ENCODE peak calls at places on chromosomes 16 and 17, in five cellular contexts. K, W, A, Y and E are unnamed samples.

GRCh38 chr16:675884-676564 is 553 bp downstream of the RHBDL1 start:
- DNase-seq in K (no peak), A (no peak), W (no peak), Y (no peak), E (no peak)

GRCh38 chr17:41284043-41284442 is 8.5 kb downstream of the KRTAP9-7 start:
- DNase-seq in K (no peak), A (no peak), Y (no peak), W (no peak), E (no peak)

GRCh38 chr16:3054965-3055733 is 8.8 kb downstream of the MMP25 start:
- DNase-seq in A (no peak), W (no peak), K (no peak), Y (no peak), E (no peak)

GRCh38 chr17:28279411-28279810 is 39.6 kb upstream of the TMEM97 start:
- DNase-seq in Y (no peak), K (no peak), A (no peak), W (no peak), E (no peak)

GRCh38 chr16:46757339-46758050 is 9.4 kb upstream of the MYLK3 start:
- DNase-seq in W (peak), Y (no peak), A (no peak), K (peak), E (peak)

GRCh38 chr16:57993897-57994296 is 6.6 kb downstream of the ZNF319 start:
- DNase-seq in Y (no peak), W (no peak), K (no peak), A (no peak), E (no peak)

GRCh38 chr16:75244844-75245758 is 6.3 kb downstream of the BCAR1 start:
- DNase-seq in K (peak), A (no peak), W (peak), Y (no peak), E (peak)

GRCh38 chr17:72297326-72298115 is 176.7 kb downstream of the SOX9 start:
- DNase-seq in Y (no peak), K (peak), W (no peak), A (no peak), E (no peak)

GRCh38 chr17:61340431-61340830 is 59.2 kb upstream of the TBX2 start:
- DNase-seq in W (no peak), Y (no peak), K (no peak), A (no peak), E (no peak)

GRCh38 chr16:11742041-11742535 is 569 bp downstream of the TXNDC11 start:
- DNase-seq in W (no peak), A (peak), Y (peak), K (peak), E (peak)

GRCh38 chr17:55304171-55304859 is 39.6 kb downstream of the HLF start:
- DNase-seq in Y (no peak), K (no peak), W (no peak), A (no peak), E (no peak)

GRCh38 chr16:66508261-66508913 is 41.5 kb downstream of the TK2 start:
- DNase-seq in K (no peak), Y (no peak), W (no peak), A (no peak), E (no peak)

GRCh38 chr16:81693047-81693446 is 86.0 kb upstream of the PLCG2 start:
- DNase-seq in Y (no peak), A (no peak), W (peak), K (no peak), E (no peak)

GRCh38 chr16:3171181-3171854 is 16.7 kb upstream of the OR1F1 start:
- DNase-seq in Y (peak), W (peak), A (peak), K (no peak), E (no peak)

GRCh38 chr17:29379084-29379811 is 10.9 kb upstream of the TAOK1 start:
- DNase-seq in K (no peak), W (peak), A (no peak), Y (no peak), E (no peak)

GRCh38 chr16:59060212-59060611 is 326.1 kb upstream of the GOT2 start:
- DNase-seq in A (no peak), Y (no peak), K (no peak), W (no peak), E (no peak)

GRCh38 chr16:59701987-59702386 is 967.9 kb upstream of the GOT2 start:
- DNase-seq in W (no peak), Y (no peak), A (no peak), K (no peak), E (no peak)

GRCh38 chr17:45132569-45133463 is 501 bp upstream of the PLCD3 start:
- DNase-seq in W (peak), A (peak), Y (peak), K (peak), E (peak)

GRCh38 chr16:49639739-49640388 is 216.0 kb downstream of the ZNF423 start:
- DNase-seq in Y (no peak), W (peak), K (peak), A (no peak), E (peak)

GRCh38 chr16:30927789-30928378 is 4.5 kb downstream of the FBXL19 start:
- DNase-seq in A (no peak), W (peak), Y (peak), K (no peak), E (no peak)

GRCh38 chr16:27853651-27854050 is 209.9 kb downstream of the GSG1L start:
- DNase-seq in Y (peak), W (no peak), K (no peak), A (no peak), E (no peak)

GRCh38 chr17:41518031-41518430 is 659 bp downstream of the KRT15 start:
- DNase-seq in A (no peak), W (no peak), K (no peak), Y (no peak), E (no peak)

GRCh38 chr17:7881655-7882054 is 6.9 kb upstream of the CHD3 start:
- DNase-seq in W (no peak), K (no peak), Y (no peak), A (no peak), E (no peak)

GRCh38 chr16:26269663-26270062 is 577.9 kb downstream of the HS3ST4 start:
- DNase-seq in Y (no peak), K (no peak), W (no peak), A (no peak), E (no peak)

GRCh38 chr16:20853981-20854620 is 46.1 kb downstream of the DCUN1D3 start:
- DNase-seq in A (no peak), W (no peak), Y (no peak), K (no peak), E (no peak)